ENCODE peak calls at places on chromosome 1, in six cellular contexts. C is thyroid gland, A is neural progenitor cell, B is NCI-H187, L is NCI-H345, O is neuronal stem cell. R is an unnamed sample.

GRCh38 chr1:65924471-65924870 is 131.8 kb downstream of the PDE4B start:
- DNase-seq in B (no peak), A (no peak), L (no peak), O (no peak), C (no peak), R (no peak)

GRCh38 chr1:67947114-67947513 is 103.3 kb downstream of the DIRAS3 start:
- DNase-seq in L (peak), O (no peak), A (no peak), B (no peak), C (peak), R (no peak)

GRCh38 chr1:145917595-145917994 is 922 bp downstream of the PEX11B start:
- DNase-seq in L (no peak), A (no peak), B (no peak), O (no peak), C (no peak), R (no peak)

GRCh38 chr1:29310616-29311180 is 74.4 kb downstream of the PTPRU start:
- DNase-seq in A (no peak), B (no peak), C (no peak), L (peak), O (no peak), R (no peak)

GRCh38 chr1:45621501-45621836 is 2.4 kb downstream of the CCDC17 start:
- DNase-seq in C (no peak), A (no peak), O (no peak), L (no peak), B (no peak), R (no peak)

GRCh38 chr1:32892368-32893197 is 6.3 kb downstream of the HPCA start:
- DNase-seq in O (no peak), L (peak), C (peak), A (peak), B (no peak), R (no peak)

GRCh38 chr1:162905759-162906158 is 44.8 kb upstream of the CCDC190 start:
- DNase-seq in B (no peak), O (no peak), C (no peak), L (no peak), A (no peak), R (peak)

GRCh38 chr1:222329493-222330045 is 218.3 kb downstream of the HHIPL2 start:
- DNase-seq in C (no peak), B (no peak), O (no peak), A (no peak), L (no peak), R (no peak)

GRCh38 chr1:27970401-27970800 is 10.6 kb downstream of the XKR8 start:
- DNase-seq in L (no peak), B (no peak), O (no peak), A (no peak), C (no peak), R (no peak)

GRCh38 chr1:10941891-10942541 is 70.4 kb upstream of the TARDBP start:
- DNase-seq in L (peak), O (peak), B (no peak), A (peak), C (peak), R (peak)

GRCh38 chr1:153842006-153842471 is 66.8 kb downstream of the SLC27A3 start:
- DNase-seq in L (no peak), A (no peak), C (peak), B (no peak), O (no peak), R (no peak)

GRCh38 chr1:185193756-185194155 is 36.8 kb downstream of the SWT1 start:
- DNase-seq in B (no peak), L (no peak), O (no peak), A (no peak), C (no peak), R (no peak)

GRCh38 chr1:157369808-157370521 is 182.3 kb downstream of the FCRL5 start:
- DNase-seq in L (peak), B (peak), A (peak), O (peak), C (peak), R (peak)

GRCh38 chr1:218671573-218671972 is 326.4 kb downstream of the TGFB2 start:
- DNase-seq in B (no peak), O (no peak), A (peak), C (no peak), L (no peak), R (peak)

GRCh38 chr1:92404661-92405060 is 82.1 kb downstream of the GFI1 start:
- DNase-seq in C (no peak), A (no peak), B (no peak), L (no peak), O (no peak), R (no peak)

GRCh38 chr1:156172696-156173470 is 19.5 kb downstream of the SEMA4A start:
- DNase-seq in O (no peak), B (no peak), C (no peak), L (no peak), A (no peak), R (no peak)

GRCh38 chr1:2107586-2108212 is 57.5 kb downstream of the PRKCZ start:
- DNase-seq in O (no peak), C (no peak), L (no peak), B (no peak), A (no peak), R (no peak)

GRCh38 chr1:23171181-23171755 is 2.6 kb upstream of the LUZP1 start:
- DNase-seq in L (no peak), O (no peak), B (no peak), C (no peak), A (no peak), R (no peak)

GRCh38 chr1:54663723-54664122 is 22.1 kb downstream of the MROH7 start:
- DNase-seq in C (no peak), B (no peak), L (no peak), O (no peak), A (no peak), R (no peak)

GRCh38 chr1:208668991-208669390 is 424.8 kb upstream of the PLXNA2 start:
- DNase-seq in A (peak), B (no peak), L (no peak), C (no peak), O (no peak), R (no peak)

GRCh38 chr1:181251001-181251712 is 162.7 kb downstream of the IER5 start:
- DNase-seq in O (no peak), C (no peak), B (no peak), L (peak), A (no peak), R (peak)

GRCh38 chr1:153957744-153958110 is 685 bp downstream of the CRTC2 start:
- DNase-seq in O (no peak), C (peak), L (no peak), A (no peak), B (no peak), R (no peak)

GRCh38 chr1:100769906-100770646 is 50.5 kb downstream of the VCAM1 start:
- DNase-seq in A (no peak), B (no peak), L (no peak), O (no peak), C (no peak), R (no peak)

GRCh38 chr1:182330303-182330702 is 61.3 kb downstream of the GLUL start:
- DNase-seq in L (peak), A (no peak), C (peak), B (peak), O (no peak), R (no peak)

GRCh38 chr1:61052393-61053280 is 29.7 kb upstream of the NFIA start:
- DNase-seq in B (no peak), A (peak), O (no peak), C (peak), L (no peak), R (no peak)